ENCODE peak calls at places on chromosomes 1 and 21, in four cellular contexts. Y, F, V and P are unnamed samples.

GRCh38 chr1:190277116-190277515 is 200.5 kb downstream of the BRINP3 start:
- DNase-seq in Y (no peak), F (no peak), V (no peak), P (no peak)

GRCh38 chr1:152185544-152186391 is 26.7 kb upstream of the RPTN start:
- DNase-seq in Y (peak), F (peak), V (peak), P (peak)

GRCh38 chr1:241531195-241532172 is 694 bp upstream of the KMO start:
- DNase-seq in Y (no peak), F (peak), V (peak), P (peak)

GRCh38 chr1:3611170-3612019 is at the start of gene MEGF6:
- DNase-seq in Y (peak), F (peak), V (no peak), P (no peak)

GRCh38 chr1:233327938-233328660 is 575 bp downstream of the MAP3K21 start:
- DNase-seq in Y (peak), F (peak), V (no peak), P (no peak)

GRCh38 chr1:33740040-33740745 is 123.7 kb upstream of the HMGB4 start:
- DNase-seq in Y (no peak), F (no peak), V (no peak), P (no peak)

GRCh38 chr1:200838676-200839445 is 33.9 kb upstream of the GPR25 start:
- DNase-seq in Y (no peak), F (peak), V (peak), P (peak)

GRCh38 chr1:7454052-7454815 is 316.9 kb upstream of the VAMP3 start:
- DNase-seq in Y (peak), F (no peak), V (peak), P (peak)

GRCh38 chr1:113929750-113930498 is 800 bp downstream of the HIPK1 start:
- DNase-seq in Y (peak), F (peak), V (no peak), P (peak)

GRCh38 chr1:15155191-15155590 is 1.6 kb downstream of the TMEM51 start:
- DNase-seq in Y (no peak), F (no peak), V (no peak), P (no peak)

GRCh38 chr1:234973426-234974250 is 155.0 kb downstream of the TOMM20 start:
- DNase-seq in Y (no peak), F (no peak), V (no peak), P (no peak)

GRCh38 chr1:4726620-4727341 is 72.4 kb downstream of the AJAP1 start:
- DNase-seq in Y (no peak), F (no peak), V (no peak), P (no peak)

GRCh38 chr1:225825078-225825477 is 15.2 kb downstream of the EPHX1 start:
- DNase-seq in Y (no peak), F (no peak), V (no peak), P (no peak)

GRCh38 chr1:244304156-244304555 is 147.6 kb downstream of the ADSS2 start:
- DNase-seq in Y (peak), F (peak), V (no peak), P (no peak)

GRCh38 chr1:23916209-23917131 is 3.3 kb upstream of the CNR2 start:
- DNase-seq in Y (peak), F (peak), V (peak), P (peak)

GRCh38 chr1:202374077-202374476 is 25.6 kb downstream of the PPP1R12B start:
- DNase-seq in Y (no peak), F (no peak), V (no peak), P (no peak)

GRCh38 chr1:154304664-154305337 is 16.1 kb upstream of the AQP10 start:
- DNase-seq in Y (no peak), F (peak), V (peak), P (no peak)

GRCh38 chr1:169048043-169048442 is 58.4 kb upstream of the ATP1B1 start:
- DNase-seq in Y (peak), F (peak), V (no peak), P (no peak)

GRCh38 chr21:37463083-37463780 is 96.7 kb downstream of the DYRK1A start:
- DNase-seq in Y (no peak), F (peak), V (peak), P (peak)

GRCh38 chr1:43605157-43605556 is 44.8 kb upstream of the KDM4A start:
- DNase-seq in Y (no peak), F (no peak), V (no peak), P (no peak)

GRCh38 chr1:158028956-158029355 is 35.5 kb downstream of the KIRREL1 start:
- DNase-seq in Y (no peak), F (peak), V (peak), P (peak)

GRCh38 chr21:42110691-42111469 is 39.8 kb downstream of the UMODL1 start:
- DNase-seq in Y (no peak), F (no peak), V (no peak), P (no peak)

GRCh38 chr1:61853545-61853944 is 111.3 kb downstream of the PATJ start:
- DNase-seq in Y (no peak), F (no peak), V (peak), P (peak)

GRCh38 chr1:109931189-109931672 is 20.6 kb downstream of the CSF1 start:
- DNase-seq in Y (peak), F (no peak), V (peak), P (peak)

GRCh38 chr1:230867119-230867902 is 1.0 kb downstream of the C1orf198 start:
- DNase-seq in Y (no peak), F (peak), V (peak), P (peak)

GRCh38 chr1:173205146-173206051 is 1.7 kb downstream of the TNFSF4 start:
- DNase-seq in Y (no peak), F (peak), V (peak), P (no peak)

GRCh38 chr1:21668232-21669032 is 725 bp downstream of the RAP1GAP start:
- DNase-seq in Y (no peak), F (no peak), V (no peak), P (no peak)
- TF ChIP-seq CTCF in Y (no peak), F (no peak), V (no peak), P (peak)

DNA sequence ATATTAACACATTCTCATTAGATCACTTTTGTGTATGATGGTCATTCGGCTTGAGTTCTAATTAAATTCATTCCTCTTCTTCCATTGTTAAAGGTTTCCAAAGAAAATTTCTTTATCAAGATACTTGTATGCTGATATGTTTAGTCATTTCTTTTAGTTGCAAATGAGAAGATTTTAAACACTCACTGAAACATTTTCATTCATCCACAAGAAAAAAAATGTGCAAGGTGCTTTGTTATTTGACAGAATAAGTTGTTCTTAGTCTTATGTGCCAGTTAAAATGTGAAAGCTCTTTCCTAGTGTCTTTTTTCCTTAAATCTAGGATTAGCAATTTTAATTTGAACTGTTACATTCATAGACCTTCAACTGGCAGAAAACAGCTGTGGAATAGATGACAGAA is 727.0 kb upstream of the NEGR1 start:
- DNase-seq in Y (no peak), F (no peak), V (no peak), P (no peak)
- TF ChIP-seq CTCF in Y (no peak), F (no peak), V (no peak), P (no peak)

GRCh38 chr1:45370575-45370974 is 30.3 kb upstream of the MUTYH start:
- DNase-seq in Y (no peak), F (no peak), V (no peak), P (no peak)

GRCh38 chr1:45373573-45373972 is 33.3 kb upstream of the MUTYH start:
- DNase-seq in Y (no peak), F (no peak), V (no peak), P (no peak)

GRCh38 chr1:45378184-45378583 is 37.9 kb upstream of the MUTYH start:
- DNase-seq in Y (no peak), F (no peak), V (no peak), P (no peak)

GRCh38 chr1:45380125-45380524 is 39.9 kb upstream of the MUTYH start:
- DNase-seq in Y (no peak), F (no peak), V (no peak), P (no peak)

GRCh38 chr1:45375104-45376090 is 35.2 kb upstream of the MUTYH start:
- DNase-seq in Y (peak), F (no peak), V (peak), P (peak)
- TF ChIP-seq CTCF in Y (no peak), F (no peak), V (no peak), P (no peak)

GRCh38 chr21:44872266-44872567 is 1.3 kb downstream of the PTTG1IP start:
- DNase-seq in Y (no peak), F (peak), V (no peak), P (no peak)
- TF ChIP-seq CTCF in Y (no peak), F (no peak), V (no peak), P (no peak)